ENCODE peak calls at places on chromosomes 3 and 15, in four cellular contexts. D is PC-9, Y is iPS DF 6.9, O is suprapubic skin. M is an unnamed sample. For H3K36me3, the result is how much of the 10 kb centered on the place peaks cover.

GRCh38 chr3:149554826-149555225 is 80.3 kb downstream of the TM4SF4 start:
- DNase-seq in D (no peak), Y (no peak), O (no peak), M (no peak)

GRCh38 chr15:71290002-71290401 is 174.7 kb downstream of the THSD4 start:
- DNase-seq in D (no peak), Y (no peak), O (no peak), M (no peak)

GRCh38 chr3:57951106-57951882 is 56.9 kb upstream of the FLNB start:
- DNase-seq in D (peak), Y (no peak), O (peak), M (peak)

GRCh38 chr3:150365132-150365604 is 42.9 kb upstream of the TSC22D2 start:
- DNase-seq in D (no peak), Y (no peak), O (no peak), M (no peak)

GRCh38 chr3:179073816-179074215 is 2.2 kb upstream of the ZMAT3 start:
- DNase-seq in D (no peak), Y (no peak), O (no peak), M (no peak)

GRCh38 chr3:33092496-33093254 is 4.3 kb downstream of the GLB1 start:
- DNase-seq in D (no peak), Y (no peak), O (no peak), M (no peak)

GRCh38 chr15:46879067-46879770 is 838.1 kb upstream of the SEMA6D start:
- DNase-seq in D (no peak), Y (no peak), O (no peak), M (no peak)

GRCh38 chr3:10285742-10286524 is 6.8 kb downstream of the GHRL start:
- DNase-seq in D (no peak), Y (no peak), O (no peak), M (no peak)

GRCh38 chr3:58296269-58296668 is 9.8 kb upstream of the RPP14 start:
- DNase-seq in D (no peak), Y (no peak), O (no peak), M (no peak)

GRCh38 chr15:35519536-35520149 is 26.3 kb downstream of the DPH6 start:
- DNase-seq in D (no peak), Y (no peak), O (no peak), M (no peak)

GRCh38 chr3:170078620-170079281 is 41.0 kb downstream of the GPR160 start:
- DNase-seq in D (no peak), Y (no peak), O (no peak), M (no peak)

GRCh38 chr15:80752204-80752603 is 27.0 kb upstream of the CEMIP start:
- DNase-seq in D (no peak), Y (no peak), O (no peak), M (no peak)

GRCh38 chr3:13498354-13499060 is 18.4 kb downstream of the HDAC11 start:
- DNase-seq in D (no peak), Y (no peak), O (peak), M (no peak)

GRCh38 chr3:112407888-112408702 is 75.1 kb downstream of the CD200 start:
- DNase-seq in D (no peak), Y (no peak), O (no peak), M (no peak)
- H3K27ac ChIP-seq in D (no peak), Y (no peak), O (no peak), M (no peak)

GRCh38 chr15:86935841-86936240 is 856.2 kb downstream of the AGBL1 start:
- DNase-seq in D (no peak), Y (no peak), O (no peak), M (no peak)
- H3K4me3 ChIP-seq in D (no peak), Y (no peak), O (no peak), M (no peak)

DNA sequence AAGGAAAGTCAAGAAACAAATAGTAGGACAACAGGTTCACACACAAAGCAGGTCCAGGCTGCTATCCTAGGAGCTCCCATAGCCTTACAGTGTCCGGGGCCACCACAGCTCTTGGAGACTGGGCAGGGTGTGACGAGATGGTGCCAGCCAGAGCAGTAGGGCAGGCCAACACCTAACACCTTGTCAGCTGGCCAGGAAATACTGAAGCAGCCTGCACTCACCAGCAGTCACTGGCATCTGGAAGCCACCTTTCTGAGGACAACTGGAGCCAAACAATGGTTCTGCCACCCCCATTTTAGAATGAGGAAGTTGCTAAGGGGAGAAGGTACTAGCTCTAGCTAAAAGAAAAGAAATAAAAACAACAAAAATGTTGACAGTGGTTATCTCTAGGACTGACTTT is 47.2 kb downstream of the CCDC12 start:
- DNase-seq in D (peak), Y (no peak), O (peak), M (no peak)
- H3K36me3 ChIP-seq in D (under half), Y (under half), O (under half), M (under half)

DNA sequence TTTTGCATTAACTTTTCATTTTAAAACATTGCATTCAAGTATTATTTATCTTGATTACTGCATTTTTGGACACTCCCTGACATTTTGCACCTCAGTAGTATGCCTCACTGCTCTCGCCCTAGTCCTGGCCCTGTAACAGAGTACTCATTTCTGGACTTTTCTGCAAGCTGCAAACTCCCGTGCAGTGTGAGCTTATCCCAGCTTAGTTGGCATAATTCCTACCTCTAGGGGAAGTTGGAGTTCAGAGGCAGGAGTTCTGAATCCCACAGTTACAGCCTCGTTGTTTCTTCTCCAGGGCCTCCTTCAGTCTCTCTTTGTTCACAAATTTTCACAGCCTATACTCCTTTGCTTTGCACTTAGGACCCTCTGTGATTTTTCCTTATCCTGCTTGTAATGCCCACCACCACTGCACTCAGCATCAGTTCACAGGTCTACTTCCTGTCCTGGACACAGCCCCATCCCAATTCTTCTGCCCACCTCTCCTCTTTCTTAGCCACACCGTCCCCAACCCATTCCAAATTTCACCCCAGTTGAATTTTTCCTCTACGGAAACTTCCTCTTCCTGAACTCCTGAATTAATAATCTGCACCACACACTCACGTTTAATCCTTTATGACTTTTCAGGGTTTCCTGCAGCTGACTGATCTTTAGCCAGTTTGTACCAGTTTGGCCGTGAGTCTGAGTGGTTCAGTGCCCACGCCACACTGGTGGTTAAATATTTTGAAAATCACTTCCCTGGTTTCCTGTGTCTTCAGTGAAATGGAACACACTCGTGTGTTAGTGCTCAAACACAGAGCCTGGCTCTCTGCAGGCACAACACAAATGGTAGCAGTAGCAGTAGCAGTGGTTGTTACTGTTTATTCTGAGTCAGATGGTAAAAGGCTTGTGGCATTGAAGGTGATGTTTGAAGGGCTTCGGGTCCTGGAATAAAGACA is 6.3 kb upstream of the CTSH start:
- DNase-seq in D (no peak), Y (no peak), O (no peak), M (no peak)
- H3K27ac ChIP-seq in D (peak), Y (no peak), O (no peak), M (no peak)

DNA sequence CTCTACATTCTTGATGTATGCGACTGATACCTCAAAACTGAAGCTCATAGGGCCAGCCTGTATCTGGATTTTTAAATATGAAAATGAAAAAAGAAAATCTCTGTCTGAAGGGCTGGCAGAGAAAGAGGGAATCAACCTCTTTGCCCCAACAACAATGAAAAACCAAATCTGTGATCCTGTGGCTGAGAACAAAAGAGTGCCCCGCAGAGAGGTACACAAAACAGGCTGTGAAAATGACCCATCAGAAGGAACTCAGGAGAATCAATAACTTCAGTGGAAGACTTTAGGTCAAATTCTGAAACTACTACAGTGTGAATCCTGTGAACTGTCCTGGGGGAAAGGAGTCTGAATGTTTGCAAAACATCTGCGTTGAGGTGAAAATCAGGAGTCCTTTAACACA is 8.1 kb upstream of the RTP4 start:
- DNase-seq in D (no peak), Y (no peak), O (no peak), M (no peak)
- H3K4me3 ChIP-seq in D (no peak), Y (no peak), O (no peak), M (no peak)

DNA sequence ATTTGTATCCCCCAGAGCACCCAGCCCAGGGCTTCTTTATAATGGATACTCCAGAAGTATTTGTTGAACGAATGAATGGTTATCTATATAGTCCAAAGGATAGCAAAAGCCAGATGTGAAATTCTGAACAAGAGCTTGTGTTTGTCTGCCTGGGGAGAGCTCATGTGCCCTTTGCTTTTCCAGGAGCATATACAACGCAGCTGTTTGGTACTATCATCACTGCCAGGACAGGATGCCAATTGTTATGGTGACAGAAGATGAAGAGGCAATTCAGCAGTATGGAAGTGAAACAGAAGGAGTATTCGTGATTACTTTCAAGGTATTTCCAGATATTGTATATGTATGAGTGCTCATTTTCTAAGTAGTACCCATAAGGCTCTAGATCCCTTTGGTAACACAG is 15.2 kb downstream of the DIS3L start:
- DNase-seq in D (no peak), Y (no peak), O (no peak), M (no peak)
- H3K36me3 ChIP-seq in D (under half), Y (under half), O (half or more), M (half or more)

GRCh38 chr3:60703008-60703407 is 548.2 kb downstream of the FHIT start:
- DNase-seq in D (no peak), Y (no peak), O (no peak), M (no peak)
- H3K27ac ChIP-seq in D (no peak), Y (no peak), O (no peak), M (no peak)

GRCh38 chr3:42982645-42983412 is 3.7 kb downstream of the GASK1A start:
- DNase-seq in D (no peak), Y (no peak), O (no peak), M (no peak)

GRCh38 chr3:42979044-42979962 is at the start of gene GASK1A:
- DNase-seq in D (no peak), Y (no peak), O (no peak), M (no peak)

GRCh38 chr3:42980909-42981308 is 1.8 kb downstream of the GASK1A start:
- DNase-seq in D (no peak), Y (no peak), O (no peak), M (no peak)

GRCh38 chr3:42983927-42984326 is 4.8 kb downstream of the GASK1A start:
- DNase-seq in D (no peak), Y (no peak), O (no peak), M (no peak)

DNA sequence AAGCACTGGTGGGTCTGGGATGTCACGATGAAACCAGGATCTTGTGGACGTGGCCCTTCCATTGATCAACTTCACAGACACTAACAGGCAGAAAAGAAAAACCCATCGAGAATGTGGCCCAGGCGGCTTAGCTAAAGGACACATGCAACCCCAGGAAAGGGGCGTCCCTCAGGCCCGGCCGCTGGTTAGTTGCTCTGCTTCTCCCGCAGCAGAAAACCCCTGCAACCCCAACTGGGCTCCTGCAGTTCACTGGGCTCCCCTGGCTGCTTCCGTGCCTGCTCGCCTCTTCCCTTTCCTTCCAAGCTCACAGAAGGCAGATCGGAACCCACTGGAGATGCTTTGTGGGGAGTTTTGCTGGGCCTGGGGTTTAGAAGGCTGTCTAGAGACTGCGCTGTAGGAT is 1.1 kb downstream of the GASK1A start:
- DNase-seq in D (no peak), Y (no peak), O (no peak), M (no peak)
- H3K4me3 ChIP-seq in D (no peak), Y (no peak), O (peak), M (no peak)